ENCODE peak calls at places on chromosomes 11 and 22, in six cellular contexts. X, I, Y, W, H and L are unnamed samples. For H3K36me3, the result is how much of the 10 kb centered on the place peaks cover.

GRCh38 chr11:34542085-34542484 is 28.5 kb upstream of the ELF5 start:
- DNase-seq in X (no peak), I (no peak), Y (no peak), W (no peak), H (no peak), L (no peak)

GRCh38 chr22:17205432-17205831 is 13.8 kb downstream of the ADA2 start:
- DNase-seq in X (no peak), I (no peak), Y (no peak), W (no peak), H (no peak), L (no peak)

GRCh38 chr11:134949121-134949591 is 537.1 kb upstream of the B3GAT1 start:
- DNase-seq in X (no peak), I (peak), Y (no peak), W (peak), H (no peak), L (no peak)

GRCh38 chr22:47001288-47001687 is 238.8 kb downstream of the TBC1D22A start:
- DNase-seq in X (no peak), I (no peak), Y (no peak), W (no peak), H (no peak), L (no peak)

GRCh38 chr11:94597896-94598295 is 30.7 kb downstream of the PIWIL4 start:
- DNase-seq in X (no peak), I (no peak), Y (no peak), W (no peak), H (no peak), L (no peak)

GRCh38 chr11:133930767-133931448 is 25.9 kb downstream of the IGSF9B start:
- DNase-seq in X (no peak), I (no peak), Y (no peak), W (no peak), H (no peak), L (peak)

GRCh38 chr22:22558972-22559603 is at the start of gene PRAME:
- DNase-seq in X (peak), I (peak), Y (peak), W (no peak), H (peak), L (peak)

GRCh38 chr11:111736191-111736590 is 30.0 kb downstream of the PPP2R1B start:
- DNase-seq in X (no peak), I (no peak), Y (no peak), W (no peak), H (peak), L (no peak)

GRCh38 chr11:75105462-75105925 is 8.8 kb upstream of the OR2AT4 start:
- DNase-seq in X (peak), I (no peak), Y (no peak), W (no peak), H (no peak), L (peak)

DNA sequence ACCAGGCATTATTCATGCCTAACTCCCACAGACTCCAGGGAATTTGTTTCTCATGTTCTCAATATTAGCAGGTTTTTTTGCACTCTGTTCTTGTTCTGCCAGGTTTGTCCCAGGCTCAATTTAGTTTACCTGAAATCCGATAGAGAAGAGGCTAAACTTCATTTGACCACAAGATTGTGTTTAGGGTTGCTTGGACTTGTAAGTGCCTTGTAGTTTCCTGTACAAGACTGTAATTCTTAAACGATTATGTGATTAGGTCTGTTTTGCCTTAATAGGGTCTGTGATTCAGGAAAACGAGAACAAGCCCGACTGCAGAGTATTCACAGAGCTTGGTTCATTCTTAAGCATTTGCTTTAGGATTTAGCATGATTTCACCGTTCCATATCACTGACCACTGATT is 1.8 kb downstream of the PRSS23 start:
- DNase-seq in X (no peak), I (no peak), Y (no peak), W (no peak), H (no peak), L (no peak)
- H3K4me3 ChIP-seq in X (peak), I (peak), Y (no peak), W (no peak), H (peak), L (no peak)

GRCh38 chr22:30183271-30183670 is 63.3 kb downstream of the LIF start:
- DNase-seq in X (no peak), I (no peak), Y (no peak), W (no peak), H (no peak), L (no peak)

GRCh38 chr22:30182833-30183232 is 63.7 kb downstream of the LIF start:
- DNase-seq in X (no peak), I (no peak), Y (no peak), W (no peak), H (no peak), L (no peak)

GRCh38 chr22:30182365-30182764 is 64.2 kb downstream of the LIF start:
- DNase-seq in X (no peak), I (no peak), Y (no peak), W (no peak), H (no peak), L (no peak)

GRCh38 chr22:30180616-30181015 is 65.9 kb downstream of the LIF start:
- DNase-seq in X (no peak), I (no peak), Y (no peak), W (no peak), H (no peak), L (no peak)

GRCh38 chr22:30181459-30182353 is 64.9 kb downstream of the LIF start:
- DNase-seq in X (no peak), I (no peak), Y (no peak), W (no peak), H (no peak), L (no peak)
- H3K36me3 ChIP-seq in X (under half), I (under half), Y (under half), W (under half), H (under half), L (under half)

DNA sequence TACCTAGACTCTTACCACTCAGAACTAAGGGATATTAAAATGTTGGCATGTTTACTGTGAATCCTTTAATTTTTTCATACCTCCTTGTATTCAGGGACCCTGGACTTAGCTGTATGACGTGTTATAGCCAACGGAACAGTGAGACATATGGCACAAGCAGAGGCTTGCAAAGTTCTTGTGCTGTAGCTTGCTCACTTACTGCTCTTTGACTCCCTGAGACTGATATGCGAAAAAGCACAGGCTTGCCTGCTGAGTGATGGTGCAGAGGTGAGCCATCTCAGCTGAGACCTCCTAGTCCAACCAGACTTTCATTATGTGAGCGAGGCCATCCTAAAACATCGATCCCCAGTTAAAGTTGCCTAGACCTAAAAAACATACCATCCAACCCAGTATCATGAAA is 811.0 kb downstream of the METTL15 start:
- DNase-seq in X (no peak), I (no peak), Y (no peak), W (no peak), H (no peak), L (no peak)
- H3K4me3 ChIP-seq in X (no peak), I (no peak), Y (no peak), W (no peak), H (no peak), L (no peak)

GRCh38 chr22:36335621-36336020 is 52.1 kb downstream of the MYH9 start:
- DNase-seq in X (no peak), I (no peak), Y (no peak), W (no peak), H (no peak), L (no peak)
- H3K36me3 ChIP-seq in X (under half), I (under half), Y (under half), W (half or more), H (half or more), L (under half)

GRCh38 chr11:8261921-8262551 is 1.6 kb downstream of the LMO1 start:
- DNase-seq in X (no peak), I (no peak), Y (no peak), W (no peak), H (peak), L (peak)

GRCh38 chr11:8265681-8266241 is 2.1 kb upstream of the LMO1 start:
- DNase-seq in X (no peak), I (no peak), Y (no peak), W (no peak), H (peak), L (peak)

GRCh38 chr11:8262552-8263108 is 1.0 kb downstream of the LMO1 start:
- DNase-seq in X (peak), I (peak), Y (no peak), W (no peak), H (peak), L (peak)

GRCh38 chr11:8263109-8263768 is 439 bp downstream of the LMO1 start:
- DNase-seq in X (no peak), I (no peak), Y (no peak), W (no peak), H (peak), L (peak)

GRCh38 chr11:8263769-8264410 is at the start of gene LMO1:
- DNase-seq in X (peak), I (peak), Y (peak), W (peak), H (peak), L (peak)
- H3K4me3 ChIP-seq in X (peak), I (peak), Y (no peak), W (peak), H (peak), L (peak)

DNA sequence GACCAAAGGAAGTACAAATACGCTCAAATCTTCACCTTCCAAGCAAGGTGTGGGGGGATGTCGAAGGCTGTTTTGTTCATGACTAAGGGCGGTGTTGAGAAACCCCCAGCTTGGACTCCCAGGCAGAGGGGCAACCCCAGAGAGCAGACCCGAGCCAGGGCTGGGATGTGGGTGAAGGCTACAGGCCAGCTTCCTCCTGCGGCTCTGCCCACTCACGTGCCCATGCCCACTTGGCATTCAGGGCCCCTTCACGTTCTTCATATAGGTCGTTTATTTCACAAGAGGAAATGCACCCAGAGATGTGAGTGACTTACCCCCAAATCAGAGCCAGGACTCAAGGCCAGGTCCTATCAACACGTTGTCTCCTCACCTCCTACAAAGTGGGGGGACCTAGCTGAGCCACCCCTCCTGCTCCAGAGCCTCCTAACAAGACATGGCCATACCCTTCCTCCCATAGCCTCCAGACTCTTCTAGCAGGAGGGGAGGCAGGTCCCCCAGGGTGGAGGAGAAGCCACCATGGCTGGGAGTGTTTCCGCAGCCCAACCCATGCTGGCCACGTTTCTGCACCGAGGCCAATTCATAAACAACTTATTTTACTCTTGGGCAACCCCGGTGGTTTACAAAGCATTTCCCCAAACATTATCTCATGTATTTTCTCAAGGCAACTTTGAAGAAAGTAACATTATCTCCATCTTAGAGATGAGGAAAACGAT is 22.0 kb downstream of the TMEM184B start:
- DNase-seq in X (no peak), I (no peak), Y (no peak), W (no peak), H (no peak), L (no peak)
- H3K36me3 ChIP-seq in X (under half), I (under half), Y (under half), W (under half), H (under half), L (under half)

DNA sequence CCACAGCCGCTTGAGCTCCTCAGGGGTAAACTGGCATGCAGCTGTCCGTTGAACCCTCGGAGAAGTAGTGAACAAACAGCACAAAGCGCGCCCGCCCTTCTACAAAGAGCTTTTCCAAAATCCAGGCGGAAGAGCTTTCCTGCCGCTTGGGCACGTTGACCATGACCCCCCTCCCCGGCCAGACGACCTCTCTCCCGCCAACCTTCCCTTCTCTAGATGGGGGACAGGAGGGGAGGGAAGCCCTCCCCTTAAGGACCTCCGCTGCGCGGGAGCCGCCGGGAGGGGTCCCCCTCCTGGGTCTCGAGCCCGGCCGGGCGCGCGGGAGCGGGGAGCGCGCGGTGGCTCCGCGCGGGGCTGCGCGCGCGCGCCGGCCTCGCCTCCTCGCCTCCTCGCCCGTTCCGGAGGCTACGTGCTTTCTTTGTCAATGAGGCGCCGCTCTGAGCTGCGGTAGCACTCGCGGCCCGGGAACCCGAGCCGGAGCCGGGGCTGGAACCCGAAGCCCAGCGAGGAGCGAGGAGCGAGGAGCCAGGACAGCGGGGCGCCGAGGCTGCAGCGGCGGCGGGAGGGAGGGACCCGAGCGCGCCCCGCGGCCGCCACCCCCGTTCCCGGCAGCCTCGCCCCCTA is 118.6 kb downstream of the HIPK3 start:
- DNase-seq in X (peak), I (peak), Y (no peak), W (no peak), H (no peak), L (peak)
- H3K4me3 ChIP-seq in X (peak), I (peak), Y (peak), W (peak), H (peak), L (peak)

DNA sequence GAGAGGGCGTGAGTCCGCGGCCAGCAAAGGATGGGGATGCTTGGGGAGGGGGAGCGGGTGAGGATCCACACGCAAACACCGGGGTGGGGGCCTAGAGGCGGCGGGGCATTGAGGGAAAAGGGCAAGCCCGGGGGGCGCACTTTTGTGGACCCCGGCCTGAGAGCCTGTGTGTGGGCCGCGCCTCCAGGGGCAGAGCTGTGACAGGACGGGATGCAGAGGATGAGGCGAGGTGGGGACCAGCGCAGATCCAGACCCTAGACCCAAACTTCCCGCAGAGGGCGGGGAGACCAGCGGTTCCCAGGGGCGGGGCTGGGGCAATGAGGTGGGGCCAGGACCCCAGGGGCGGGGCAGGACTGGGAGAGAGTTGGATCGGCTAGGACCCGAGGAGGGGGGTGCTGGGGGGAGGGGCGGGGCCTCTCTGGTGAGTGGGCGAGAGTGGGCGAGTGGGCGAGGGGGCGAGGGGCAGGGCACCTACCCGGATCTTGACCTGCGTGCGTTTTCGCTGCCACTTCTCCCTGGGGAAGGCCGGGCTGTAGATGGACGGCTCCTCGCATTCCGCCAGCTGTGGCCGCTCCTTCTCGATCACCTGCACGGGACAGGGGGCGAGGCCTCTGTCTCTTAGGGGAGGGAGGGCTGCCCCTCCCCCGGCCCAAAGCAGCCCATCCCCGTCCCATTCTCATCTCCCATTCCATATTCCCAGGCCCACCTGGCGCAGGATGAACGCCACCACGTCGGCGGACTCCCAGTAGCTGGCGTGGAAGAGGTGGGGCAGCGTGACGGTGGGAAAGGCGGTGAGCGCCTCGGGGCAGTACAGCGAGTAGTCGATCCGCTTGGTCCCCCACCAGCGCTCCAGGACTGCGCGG is 10.6 kb downstream of the PITPNM1 start:
- DNase-seq in X (no peak), I (no peak), Y (no peak), W (no peak), H (no peak), L (peak)
- H3K36me3 ChIP-seq in X (half or more), I (under half), Y (under half), W (under half), H (half or more), L (under half)

DNA sequence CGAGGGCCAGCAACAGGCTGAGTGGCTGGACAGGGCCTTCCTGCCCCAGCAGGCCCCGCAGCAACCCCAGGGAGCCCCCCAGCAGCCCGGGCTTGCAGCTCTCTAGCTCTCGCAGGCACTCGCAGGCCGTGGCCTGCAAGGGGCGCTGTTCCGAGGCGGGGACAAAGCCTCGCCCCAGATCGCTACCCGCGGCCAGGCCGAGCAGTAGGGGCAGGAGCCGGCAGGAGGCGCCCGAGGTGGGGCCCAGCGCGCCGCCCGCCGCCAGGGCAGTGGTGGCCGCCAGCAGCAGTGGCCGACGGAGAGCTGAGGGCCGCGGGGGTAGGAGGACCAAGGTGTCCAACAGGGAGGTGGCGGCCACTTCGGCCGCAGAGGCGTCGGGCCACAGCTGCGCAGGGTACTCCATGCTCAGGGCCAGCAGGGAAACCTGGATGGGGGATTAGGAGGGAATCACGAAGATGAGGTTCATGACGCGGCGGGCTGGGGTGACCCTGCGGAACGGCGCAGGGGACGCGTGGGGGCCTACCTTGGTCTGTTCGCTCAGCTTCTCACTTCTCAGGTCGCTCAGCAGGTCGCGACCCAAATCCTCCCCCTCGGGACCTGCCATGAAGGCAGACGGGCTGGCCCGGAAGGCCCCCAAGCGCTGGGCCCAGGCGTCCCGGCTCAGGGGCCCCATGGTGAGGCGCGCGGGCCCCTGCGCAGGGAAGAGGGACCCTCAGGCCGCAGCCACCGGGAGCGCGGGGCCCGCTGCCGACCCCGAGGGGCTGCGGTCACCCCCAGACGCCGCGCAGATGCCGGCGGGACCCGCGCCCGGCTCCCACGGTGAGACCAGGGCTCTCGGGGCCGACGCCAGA is 632 bp downstream of the AP5B1 start:
- DNase-seq in X (peak), I (peak), Y (no peak), W (peak), H (peak), L (peak)
- H3K4me3 ChIP-seq in X (peak), I (peak), Y (peak), W (peak), H (peak), L (peak)